ENCODE peak calls at places on chromosomes 4 and X, in four cellular contexts. F, A, T and H are unnamed samples.

GRCh38 chrX:75114638-75115037 is 41.4 kb downstream of the ABCB7 start:
- DNase-seq in F (no peak), A (no peak), T (no peak), H (no peak)

GRCh38 chrX:38374431-38374830 is 22.0 kb downstream of the OTC start:
- DNase-seq in F (no peak), A (no peak), T (no peak), H (no peak)

GRCh38 chr4:184644553-184645307 is 4.5 kb downstream of the CASP3 start:
- DNase-seq in F (no peak), A (no peak), T (no peak), H (no peak)

GRCh38 chrX:37879692-37880091 is 32.3 kb upstream of the DYNLT3 start:
- DNase-seq in F (no peak), A (no peak), T (no peak), H (no peak)

GRCh38 chr4:90419124-90419711 is 292.0 kb downstream of the CCSER1 start:
- DNase-seq in F (no peak), A (no peak), T (peak), H (no peak)

GRCh38 chr4:86496094-86497060 is 97.7 kb upstream of the PTPN13 start:
- DNase-seq in F (peak), A (no peak), T (peak), H (no peak)

GRCh38 chr4:94516999-94517398 is 65.3 kb downstream of the PDLIM5 start:
- DNase-seq in F (peak), A (no peak), T (no peak), H (no peak)

GRCh38 chr4:22312113-22312512 is 203.8 kb downstream of the ADGRA3 start:
- DNase-seq in F (no peak), A (no peak), T (no peak), H (no peak)

GRCh38 chrX:100194073-100194775 is 215.8 kb downstream of the PCDH19 start:
- DNase-seq in F (no peak), A (no peak), T (no peak), H (no peak)

GRCh38 chr4:6526696-6527095 is 48.3 kb upstream of the MAN2B2 start:
- DNase-seq in F (no peak), A (no peak), T (no peak), H (no peak)

GRCh38 chr4:184288451-184289178 is 70.9 kb upstream of the ENPP6 start:
- DNase-seq in F (no peak), A (no peak), T (no peak), H (no peak)

DNA sequence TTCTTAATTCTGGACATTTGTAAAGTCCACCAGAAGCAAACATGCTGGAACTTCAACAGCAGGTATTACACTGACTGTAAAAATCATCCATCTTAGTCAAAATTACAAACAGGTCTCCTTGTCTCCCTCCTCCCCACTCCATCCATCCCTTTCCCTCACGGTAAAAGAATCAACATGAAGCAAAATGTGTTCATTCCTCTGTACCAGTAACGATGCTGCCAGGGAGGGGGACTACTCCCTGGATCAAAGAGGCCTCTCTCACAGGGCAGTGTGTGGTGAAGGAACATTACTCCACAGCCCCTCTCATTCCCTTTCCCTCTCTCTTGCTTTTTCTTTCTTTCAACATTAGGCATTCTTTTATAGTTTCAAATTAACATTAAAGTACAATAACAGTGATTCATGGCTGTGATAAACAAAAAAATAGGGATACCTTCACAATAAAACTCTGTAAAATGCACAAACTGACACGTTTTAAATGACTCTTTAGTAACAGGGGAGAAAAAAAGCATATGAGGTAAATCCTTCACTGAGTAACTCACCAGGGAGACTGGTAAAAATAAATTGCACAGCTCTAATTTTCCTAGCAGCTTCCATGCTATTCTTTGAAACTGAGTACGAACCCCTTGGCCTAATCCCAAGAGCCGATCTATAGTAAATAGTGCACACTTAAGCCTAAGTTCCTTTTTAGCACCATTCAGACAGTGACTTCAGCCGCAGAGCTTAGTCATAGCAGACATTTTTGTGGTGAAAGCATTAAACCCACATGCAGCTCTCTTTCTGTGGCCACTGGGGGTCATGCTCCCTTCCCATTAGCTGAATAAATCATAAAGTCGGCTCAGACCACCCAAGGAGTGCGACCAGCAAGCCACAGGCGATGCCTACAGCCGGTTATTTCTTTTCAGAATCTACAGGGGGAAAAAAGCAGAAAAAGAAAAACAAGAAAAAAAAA is 215.6 kb upstream of the GYPA start:
- DNase-seq in F (peak), A (no peak), T (peak), H (no peak)
- TF ChIP-seq CTCF in F (peak), A (no peak), T (peak), H (no peak)

GRCh38 chr4:155376387-155377268 is at the start of gene MAP9:
- DNase-seq in F (peak), A (peak), T (peak), H (peak)
- TF ChIP-seq CTCF in F (no peak), A (no peak), T (no peak), H (no peak)

GRCh38 chrX:29911673-29912072 is 303.7 kb upstream of the MAGEB2 start:
- DNase-seq in F (no peak), A (no peak), T (no peak), H (no peak)
- TF ChIP-seq CTCF in F (no peak), A (no peak), T (no peak), H (peak)

GRCh38 chrX:104913348-104913747 is 307.1 kb downstream of the TEX13A start:
- DNase-seq in F (no peak), A (no peak), T (peak), H (no peak)
- TF ChIP-seq CTCF in F (peak), A (peak), T (peak), H (peak)

GRCh38 chr4:153131478-153132069 is 72.7 kb upstream of the TRIM2 start:
- DNase-seq in F (no peak), A (no peak), T (no peak), H (no peak)
- TF ChIP-seq CTCF in F (peak), A (no peak), T (no peak), H (no peak)

DNA sequence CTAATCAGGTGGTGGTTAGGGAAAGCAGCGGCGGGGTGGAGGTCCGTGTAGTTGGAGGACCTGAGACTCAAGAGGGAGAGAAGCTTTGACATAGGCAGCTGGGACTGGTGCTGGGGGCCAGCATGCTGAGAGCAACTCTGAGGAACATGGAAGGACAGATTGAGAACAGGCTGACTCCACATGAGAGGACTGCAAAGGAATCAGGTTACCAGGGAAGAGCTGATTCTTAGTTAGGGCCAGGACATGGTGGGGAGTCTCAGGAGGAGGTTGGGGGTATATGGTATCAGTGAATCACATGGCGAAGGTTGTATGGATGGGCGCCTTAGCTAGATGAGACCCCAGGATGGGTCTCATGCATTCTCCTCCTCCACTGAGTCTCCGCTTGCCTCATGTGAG is 264.0 kb upstream of the BOD1L1 start:
- DNase-seq in F (no peak), A (no peak), T (no peak), H (no peak)
- TF ChIP-seq CTCF in F (no peak), A (no peak), T (no peak), H (no peak)

GRCh38 chrX:103538728-103539127 is 19.4 kb upstream of the RAB40A start:
- DNase-seq in F (no peak), A (no peak), T (no peak), H (no peak)

GRCh38 chrX:103540145-103540544 is 20.9 kb upstream of the RAB40A start:
- DNase-seq in F (no peak), A (no peak), T (no peak), H (no peak)

GRCh38 chrX:103536732-103537131 is 17.4 kb upstream of the RAB40A start:
- DNase-seq in F (no peak), A (no peak), T (no peak), H (no peak)

GRCh38 chrX:103537871-103538387 is 18.6 kb upstream of the RAB40A start:
- DNase-seq in F (no peak), A (no peak), T (no peak), H (no peak)

DNA sequence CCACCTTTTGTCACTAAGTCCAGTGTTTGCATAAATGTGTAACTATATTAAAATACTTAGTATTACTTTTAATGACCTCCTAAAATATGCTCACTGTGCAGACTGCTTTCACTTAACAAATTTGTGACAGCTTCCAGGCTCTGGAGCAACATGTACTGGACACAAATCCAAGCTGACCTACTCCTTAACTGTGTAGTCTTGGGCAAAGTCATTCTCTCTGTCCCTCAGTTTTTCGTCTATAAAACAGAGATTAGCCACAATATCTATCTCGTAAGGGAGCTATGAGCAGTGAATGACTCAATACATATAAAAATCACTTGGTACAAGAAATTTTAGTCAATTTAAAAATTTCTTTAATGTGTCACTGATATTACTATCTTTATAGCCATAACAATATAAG is 20.4 kb upstream of the RAB40A start:
- DNase-seq in F (no peak), A (no peak), T (no peak), H (no peak)
- TF ChIP-seq CTCF in F (no peak), A (no peak), T (no peak), H (no peak)

GRCh38 chrX:46375831-46376230 is 169.4 kb downstream of the ZNF674 start:
- DNase-seq in F (no peak), A (no peak), T (no peak), H (no peak)

GRCh38 chrX:46381630-46382029 is 163.6 kb downstream of the ZNF674 start:
- DNase-seq in F (peak), A (no peak), T (peak), H (no peak)

GRCh38 chrX:46374371-46374770 is 170.8 kb downstream of the ZNF674 start:
- DNase-seq in F (no peak), A (no peak), T (no peak), H (no peak)

GRCh38 chrX:46380148-46380752 is 165.0 kb downstream of the ZNF674 start:
- DNase-seq in F (no peak), A (no peak), T (no peak), H (no peak)

GRCh38 chrX:46376246-46376885 is 168.9 kb downstream of the ZNF674 start:
- DNase-seq in F (peak), A (no peak), T (peak), H (peak)
- TF ChIP-seq CTCF in F (peak), A (peak), T (peak), H (peak)

GRCh38 chr4:51842554-51843308 is at the start of gene DCUN1D4:
- DNase-seq in F (peak), A (peak), T (peak), H (peak)
- TF ChIP-seq CTCF in F (peak), A (peak), T (peak), H (peak)

GRCh38 chr4:89164400-89164799 is 53.1 kb downstream of the TIGD2 start:
- DNase-seq in F (no peak), A (no peak), T (no peak), H (no peak)
- TF ChIP-seq CTCF in F (no peak), A (no peak), T (no peak), H (no peak)